ENCODE peak calls at places on chromosomes 4 and X, in five cellular contexts. One of them, this sample, is unnamed.

GRCh38 chr4:189823611-189824010 is 117.1 kb upstream of the FRG1 start:
- DNase-seq in omental fat pad: no peak
- DNase-seq in WTC11: no peak
- DNase-seq in AG09319: no peak
- DNase-seq in endothelial cell: no peak
- DNase-seq in this sample: no peak

GRCh38 chr4:42442601-42443000 is 45.3 kb downstream of the SHISA3 start:
- DNase-seq in omental fat pad: no peak
- DNase-seq in WTC11: no peak
- DNase-seq in AG09319: no peak
- DNase-seq in endothelial cell: no peak
- DNase-seq in this sample: no peak

GRCh38 chr4:2694691-2695090 is 61.4 kb downstream of the TNIP2 start:
- DNase-seq in omental fat pad: no peak
- DNase-seq in WTC11: no peak
- DNase-seq in AG09319: no peak
- DNase-seq in endothelial cell: no peak
- DNase-seq in this sample: no peak

GRCh38 chrX:39508300-39508692 is 589.5 kb downstream of the BCOR start:
- DNase-seq in omental fat pad: no peak
- DNase-seq in WTC11: no peak
- DNase-seq in AG09319: no peak
- DNase-seq in endothelial cell: no peak
- DNase-seq in this sample: no peak

GRCh38 chrX:123210252-123210651 is 26.2 kb downstream of the GRIA3 start:
- DNase-seq in omental fat pad: no peak
- DNase-seq in WTC11: no peak
- DNase-seq in AG09319: no peak
- DNase-seq in endothelial cell: no peak
- DNase-seq in this sample: no peak

GRCh38 chr4:575281-576141 is 584 bp downstream of the TMEM271 start:
- DNase-seq in omental fat pad: no peak
- DNase-seq in WTC11: peak
- DNase-seq in AG09319: peak
- DNase-seq in endothelial cell: peak
- DNase-seq in this sample: peak

GRCh38 chr4:106495498-106495897 is 126.9 kb upstream of the GIMD1 start:
- DNase-seq in omental fat pad: no peak
- DNase-seq in WTC11: no peak
- DNase-seq in AG09319: peak
- DNase-seq in endothelial cell: no peak
- DNase-seq in this sample: no peak

GRCh38 chr4:38290914-38291313 is 330.7 kb downstream of the PTTG2 start:
- DNase-seq in omental fat pad: no peak
- DNase-seq in WTC11: no peak
- DNase-seq in AG09319: no peak
- DNase-seq in endothelial cell: no peak
- DNase-seq in this sample: no peak

GRCh38 chrX:129996120-129996519 is 13.7 kb downstream of the BCORL1 start:
- DNase-seq in omental fat pad: no peak
- DNase-seq in WTC11: no peak
- DNase-seq in AG09319: peak
- DNase-seq in endothelial cell: no peak
- DNase-seq in this sample: no peak

GRCh38 chr4:108149588-108150380 is 18.9 kb downstream of the LEF1 start:
- DNase-seq in omental fat pad: no peak
- DNase-seq in WTC11: no peak
- DNase-seq in AG09319: no peak
- DNase-seq in endothelial cell: no peak
- DNase-seq in this sample: no peak

GRCh38 chrX:110167952-110168451 is 149.9 kb downstream of the AMMECR1 start:
- DNase-seq in omental fat pad: no peak
- DNase-seq in WTC11: peak
- DNase-seq in AG09319: no peak
- DNase-seq in endothelial cell: peak
- DNase-seq in this sample: peak

GRCh38 chr4:1763550-1764080 is 29.5 kb upstream of the FGFR3 start:
- DNase-seq in omental fat pad: no peak
- DNase-seq in WTC11: no peak
- DNase-seq in AG09319: no peak
- DNase-seq in endothelial cell: no peak
- DNase-seq in this sample: no peak

GRCh38 chr4:110046588-110047049 is 133.9 kb downstream of the EGF start:
- DNase-seq in omental fat pad: no peak
- DNase-seq in WTC11: no peak
- DNase-seq in AG09319: no peak
- DNase-seq in endothelial cell: no peak
- DNase-seq in this sample: no peak

DNA sequence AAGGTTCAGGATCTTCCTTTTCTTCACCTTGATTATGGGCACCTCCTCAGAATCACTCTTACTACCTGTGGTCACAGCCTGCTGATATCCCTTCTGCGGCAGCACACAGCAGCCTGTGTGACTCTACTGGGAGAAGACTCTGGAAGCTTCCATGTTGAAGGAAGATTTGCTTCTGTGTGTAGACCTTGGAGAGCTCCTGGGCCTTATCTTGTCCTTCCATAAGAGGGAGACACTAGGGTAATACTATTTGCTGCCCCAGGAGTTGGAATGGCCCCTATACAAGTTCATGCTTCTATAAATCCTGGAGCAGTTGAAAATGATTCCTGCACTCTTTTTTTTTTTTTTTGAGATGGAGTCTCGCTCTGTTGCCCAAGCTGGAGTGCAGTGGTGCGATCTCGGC is 10.2 kb upstream of the SUPT20HL1 start:
- DNase-seq in omental fat pad: no peak
- DNase-seq in WTC11: no peak
- DNase-seq in AG09319: no peak
- DNase-seq in endothelial cell: no peak
- DNase-seq in this sample: no peak
- TF ChIP-seq CTCF in omental fat pad: no peak
- TF ChIP-seq CTCF in WTC11: no peak
- TF ChIP-seq CTCF in AG09319: no peak
- TF ChIP-seq CTCF in endothelial cell: no peak
- TF ChIP-seq CTCF in this sample: no peak

GRCh38 chr4:99202094-99202493 is 17.0 kb downstream of the ADH6 start:
- DNase-seq in omental fat pad: no peak
- DNase-seq in WTC11: no peak
- DNase-seq in AG09319: no peak
- DNase-seq in endothelial cell: no peak
- DNase-seq in this sample: no peak

GRCh38 chr4:99202536-99202935 is 16.5 kb downstream of the ADH6 start:
- DNase-seq in omental fat pad: no peak
- DNase-seq in WTC11: no peak
- DNase-seq in AG09319: peak
- DNase-seq in endothelial cell: no peak
- DNase-seq in this sample: no peak

GRCh38 chr4:99200148-99200547 is 18.9 kb downstream of the ADH6 start:
- DNase-seq in omental fat pad: no peak
- DNase-seq in WTC11: no peak
- DNase-seq in AG09319: no peak
- DNase-seq in endothelial cell: no peak
- DNase-seq in this sample: no peak

GRCh38 chr4:99205104-99205979 is 13.7 kb downstream of the ADH6 start:
- DNase-seq in omental fat pad: no peak
- DNase-seq in WTC11: no peak
- DNase-seq in AG09319: no peak
- DNase-seq in endothelial cell: no peak
- DNase-seq in this sample: no peak

DNA sequence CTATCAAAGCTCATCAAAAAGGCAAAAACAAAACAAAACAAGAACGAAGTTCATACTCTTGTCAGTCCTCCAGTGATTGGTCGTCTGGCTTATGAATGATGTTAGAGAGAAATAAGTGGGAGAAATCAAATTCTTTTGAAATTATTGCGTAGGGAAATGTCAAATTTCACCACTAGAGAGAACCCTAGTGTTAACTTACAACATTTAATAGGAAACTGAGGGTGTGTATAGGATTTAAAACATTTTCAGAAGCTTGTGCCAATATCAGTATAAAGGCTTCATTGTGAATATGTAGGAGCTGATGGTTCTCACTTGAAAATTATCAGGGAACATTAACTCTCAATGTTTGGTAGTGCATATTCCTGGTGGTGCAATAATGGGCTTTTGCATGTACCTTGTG is 17.4 kb downstream of the ADH6 start:
- DNase-seq in omental fat pad: no peak
- DNase-seq in WTC11: no peak
- DNase-seq in AG09319: peak
- DNase-seq in endothelial cell: no peak
- DNase-seq in this sample: no peak
- TF ChIP-seq CTCF in omental fat pad: no peak
- TF ChIP-seq CTCF in WTC11: no peak
- TF ChIP-seq CTCF in AG09319: peak
- TF ChIP-seq CTCF in endothelial cell: no peak
- TF ChIP-seq CTCF in this sample: no peak

GRCh38 chrX:2608638-2609430 is 82.3 kb upstream of the CD99 start:
- DNase-seq in omental fat pad: peak
- DNase-seq in WTC11: peak
- DNase-seq in AG09319: peak
- DNase-seq in endothelial cell: peak
- DNase-seq in this sample: peak

GRCh38 chrX:2610246-2611170 is 80.6 kb upstream of the CD99 start:
- DNase-seq in omental fat pad: no peak
- DNase-seq in WTC11: no peak
- DNase-seq in AG09319: no peak
- DNase-seq in endothelial cell: no peak
- DNase-seq in this sample: no peak

GRCh38 chrX:2614911-2615310 is 76.2 kb upstream of the CD99 start:
- DNase-seq in omental fat pad: no peak
- DNase-seq in WTC11: no peak
- DNase-seq in AG09319: peak
- DNase-seq in endothelial cell: no peak
- DNase-seq in this sample: no peak

GRCh38 chrX:2607113-2607512 is 84.0 kb upstream of the CD99 start:
- DNase-seq in omental fat pad: no peak
- DNase-seq in WTC11: no peak
- DNase-seq in AG09319: no peak
- DNase-seq in endothelial cell: no peak
- DNase-seq in this sample: no peak

DNA sequence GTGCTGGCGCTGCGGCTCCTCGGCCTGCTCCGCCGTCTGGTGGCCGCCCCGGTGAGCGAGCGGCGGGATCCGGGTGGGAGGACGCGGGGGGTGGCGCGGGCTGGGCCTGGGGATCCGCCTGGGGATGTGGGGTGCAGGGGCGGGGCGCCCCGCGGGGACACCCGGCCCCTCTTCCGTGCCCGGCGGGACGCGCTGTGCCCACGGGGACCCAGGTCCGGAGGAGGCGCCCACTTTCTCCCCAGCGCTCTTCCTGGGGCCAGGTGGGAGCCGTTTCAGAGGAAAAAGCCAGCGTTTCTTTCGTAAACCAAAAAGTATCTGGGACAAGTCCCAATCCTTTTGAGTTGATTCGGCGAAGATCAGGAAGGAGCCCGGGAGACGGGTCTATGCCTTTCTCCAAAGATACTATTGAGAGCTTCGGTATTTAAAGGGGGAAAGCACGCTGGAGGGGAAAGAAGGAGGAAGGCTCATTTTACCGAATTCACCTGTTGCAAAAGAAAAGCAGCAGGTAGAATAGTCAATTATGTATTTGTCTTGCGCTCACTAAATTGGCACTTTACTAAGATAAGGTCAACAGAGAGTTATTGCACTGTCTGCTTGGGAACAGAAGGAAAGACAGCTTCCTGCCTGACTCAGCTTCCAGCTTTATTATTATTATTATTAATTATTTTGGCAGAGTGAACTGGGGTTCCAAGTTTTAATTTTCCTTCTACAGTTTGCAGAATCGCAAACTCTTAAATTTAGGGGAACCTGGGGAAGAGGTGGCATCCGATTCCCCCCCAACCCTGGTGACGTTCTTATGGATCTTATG is 81.5 kb upstream of the CD99 start:
- DNase-seq in omental fat pad: no peak
- DNase-seq in WTC11: no peak
- DNase-seq in AG09319: no peak
- DNase-seq in endothelial cell: no peak
- DNase-seq in this sample: no peak
- TF ChIP-seq CTCF in omental fat pad: no peak
- TF ChIP-seq CTCF in WTC11: no peak
- TF ChIP-seq CTCF in AG09319: no peak
- TF ChIP-seq CTCF in endothelial cell: no peak
- TF ChIP-seq CTCF in this sample: no peak

GRCh38 chrX:71622347-71623104 is 4.2 kb upstream of the CXCR3 start:
- DNase-seq in omental fat pad: no peak
- DNase-seq in WTC11: peak
- DNase-seq in AG09319: peak
- DNase-seq in endothelial cell: peak
- DNase-seq in this sample: no peak
- TF ChIP-seq CTCF in omental fat pad: no peak
- TF ChIP-seq CTCF in WTC11: no peak
- TF ChIP-seq CTCF in AG09319: peak
- TF ChIP-seq CTCF in endothelial cell: no peak
- TF ChIP-seq CTCF in this sample: no peak

GRCh38 chr4:55554453-55555030 is 7.8 kb upstream of the CLOCK start:
- DNase-seq in omental fat pad: no peak
- DNase-seq in WTC11: no peak
- DNase-seq in AG09319: peak
- DNase-seq in endothelial cell: no peak
- DNase-seq in this sample: no peak
- TF ChIP-seq CTCF in omental fat pad: no peak
- TF ChIP-seq CTCF in WTC11: no peak
- TF ChIP-seq CTCF in AG09319: peak
- TF ChIP-seq CTCF in endothelial cell: no peak
- TF ChIP-seq CTCF in this sample: no peak